ENCODE peak calls at places on chromosome 1, in nine cellular contexts. Y, S, V, E, N, F, X, G and Q are unnamed samples.

GRCh38 chr1:72284084-72284397 is 1.7 kb upstream of the NEGR1 start:
- DNase-seq in Y (no peak), S (peak), V (no peak), E (no peak), N (no peak), F (no peak), X (no peak), G (no peak), Q (no peak)

GRCh38 chr1:87728169-87728568 is 399.5 kb downstream of the LMO4 start:
- DNase-seq in Y (no peak), S (no peak), V (no peak), E (no peak), N (no peak), F (no peak), X (no peak), G (no peak), Q (no peak)

GRCh38 chr1:31855038-31855845 is 39.4 kb upstream of the SPOCD1 start:
- DNase-seq in Y (no peak), S (no peak), V (no peak), E (no peak), N (no peak), F (no peak), X (no peak), G (no peak), Q (peak)

GRCh38 chr1:27392778-27393635 is 585 bp downstream of the GPR3 start:
- DNase-seq in Y (no peak), S (no peak), V (peak), E (no peak), N (no peak), F (no peak), X (no peak), G (no peak), Q (no peak)

GRCh38 chr1:182561432-182561831 is 27.6 kb downstream of the RNASEL start:
- DNase-seq in Y (no peak), S (no peak), V (no peak), E (no peak), N (no peak), F (no peak), X (no peak), G (no peak), Q (no peak)

GRCh38 chr1:225602590-225603206 is 50.2 kb downstream of the ENAH start:
- DNase-seq in Y (no peak), S (no peak), V (no peak), E (no peak), N (no peak), F (no peak), X (no peak), G (no peak), Q (peak)

GRCh38 chr1:31376374-31377134 is 3.7 kb upstream of the FABP3 start:
- DNase-seq in Y (peak), S (no peak), V (peak), E (no peak), N (no peak), F (no peak), X (no peak), G (no peak), Q (peak)

GRCh38 chr1:161020573-161021167 is at the start of gene F11R:
- DNase-seq in Y (peak), S (no peak), V (peak), E (no peak), N (peak), F (peak), X (peak), G (peak), Q (peak)

GRCh38 chr1:203629509-203630082 is 3.0 kb downstream of the ATP2B4 start:
- DNase-seq in Y (peak), S (peak), V (no peak), E (peak), N (peak), F (peak), X (peak), G (peak), Q (peak)

GRCh38 chr1:240465531-240465940 is 146.4 kb downstream of the GREM2 start:
- DNase-seq in Y (peak), S (no peak), V (no peak), E (no peak), N (no peak), F (no peak), X (no peak), G (no peak), Q (peak)

GRCh38 chr1:203200059-203200553 is 13.6 kb upstream of the CHI3L1 start:
- DNase-seq in Y (no peak), S (no peak), V (no peak), E (no peak), N (no peak), F (no peak), X (no peak), G (peak), Q (peak)

GRCh38 chr1:243784506-243784905 is 65.5 kb downstream of the AKT3 start:
- DNase-seq in Y (no peak), S (no peak), V (no peak), E (no peak), N (no peak), F (no peak), X (no peak), G (no peak), Q (no peak)

GRCh38 chr1:16155537-16156410 is at the start of gene EPHA2:
- DNase-seq in Y (peak), S (peak), V (peak), E (peak), N (peak), F (peak), X (no peak), G (peak), Q (peak)

GRCh38 chr1:22105611-22106207 is 37.2 kb downstream of the WNT4 start:
- DNase-seq in Y (no peak), S (no peak), V (no peak), E (no peak), N (no peak), F (no peak), X (peak), G (no peak), Q (peak)

GRCh38 chr1:21532496-21532895 is 23.3 kb downstream of the ALPL start:
- DNase-seq in Y (no peak), S (no peak), V (no peak), E (no peak), N (no peak), F (no peak), X (no peak), G (no peak), Q (no peak)

GRCh38 chr1:201357636-201358348 is 19.7 kb downstream of the TNNT2 start:
- DNase-seq in Y (peak), S (no peak), V (no peak), E (no peak), N (no peak), F (peak), X (no peak), G (no peak), Q (no peak)

GRCh38 chr1:21294266-21295058 is 4.2 kb upstream of the ECE1 start:
- DNase-seq in Y (no peak), S (no peak), V (no peak), E (no peak), N (no peak), F (no peak), X (peak), G (peak), Q (no peak)

GRCh38 chr1:9437931-9438330 is 101.3 kb upstream of the SLC25A33 start:
- DNase-seq in Y (peak), S (peak), V (no peak), E (peak), N (peak), F (peak), X (no peak), G (no peak), Q (peak)

DNA sequence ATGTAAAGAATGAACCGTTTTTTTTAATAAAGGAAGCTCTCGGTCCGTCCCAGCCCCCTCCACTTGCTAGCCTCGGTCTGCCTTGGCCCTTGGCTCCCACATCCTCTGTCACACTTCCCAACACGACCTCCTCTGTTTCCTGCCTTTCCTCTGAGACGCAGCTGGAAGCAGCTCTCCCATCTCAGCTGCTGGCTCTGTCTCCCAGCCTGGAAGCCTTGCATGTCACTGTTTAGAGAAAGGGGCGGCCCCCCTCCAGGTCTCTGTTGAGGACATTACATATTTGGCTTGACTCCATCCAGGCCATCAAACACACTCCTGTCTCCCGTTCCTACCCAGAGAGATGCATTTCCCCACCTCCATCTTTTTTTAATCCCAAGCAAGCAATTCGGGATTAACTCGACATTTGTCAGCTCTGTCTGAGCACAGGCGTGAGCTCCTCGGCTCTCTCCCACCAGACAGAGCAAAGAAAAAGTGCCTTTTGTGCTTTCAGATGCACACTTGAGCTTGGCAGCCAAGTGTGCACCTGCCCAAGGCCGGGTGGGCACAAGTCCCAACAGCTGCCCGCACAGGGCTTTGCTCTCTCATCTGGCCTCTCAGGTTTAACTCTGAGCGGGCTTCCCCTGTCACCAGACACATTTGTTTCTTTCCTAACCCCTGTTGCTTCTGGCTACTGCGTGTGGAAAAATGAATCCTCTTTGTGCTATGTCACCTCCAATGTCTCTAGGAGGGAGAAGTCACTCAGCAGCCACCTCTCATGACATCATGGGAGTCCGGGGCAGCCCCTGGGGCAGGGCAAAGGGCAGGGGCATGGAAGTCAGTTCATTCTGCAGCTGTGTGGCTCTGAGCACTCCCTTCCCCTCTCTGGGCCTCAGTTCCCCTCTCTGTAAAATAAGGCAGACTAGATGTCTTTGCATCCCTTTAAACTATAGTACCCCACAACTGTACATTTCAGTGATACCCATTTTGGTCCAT is 108.3 kb downstream of the KCND3 start:
- DNase-seq in Y (no peak), S (no peak), V (peak), E (no peak), N (peak), F (peak), X (no peak), G (no peak), Q (no peak)
- H3K4me3 ChIP-seq in Y (no peak), S (no peak), V (peak), E (no peak), N (no peak), F (no peak), X (no peak), G (peak), Q (no peak)

GRCh38 chr1:40717065-40717464 is 25.6 kb downstream of the NFYC start:
- DNase-seq in Y (no peak), S (no peak), V (no peak), E (no peak), N (no peak), F (no peak), X (no peak), G (no peak), Q (no peak)

GRCh38 chr1:40717960-40718359 is 26.5 kb downstream of the NFYC start:
- DNase-seq in Y (no peak), S (no peak), V (no peak), E (no peak), N (no peak), F (no peak), X (no peak), G (no peak), Q (no peak)

GRCh38 chr1:40720493-40720892 is 29.0 kb downstream of the NFYC start:
- DNase-seq in Y (no peak), S (no peak), V (no peak), E (no peak), N (no peak), F (no peak), X (no peak), G (no peak), Q (no peak)

GRCh38 chr1:40723196-40723955 is 31.9 kb downstream of the NFYC start:
- DNase-seq in Y (no peak), S (no peak), V (no peak), E (no peak), N (no peak), F (no peak), X (no peak), G (no peak), Q (no peak)

GRCh38 chr1:40722622-40723021 is 31.1 kb downstream of the NFYC start:
- DNase-seq in Y (no peak), S (no peak), V (no peak), E (no peak), N (no peak), F (no peak), X (peak), G (no peak), Q (no peak)
- TF ChIP-seq CTCF in Y (no peak), S (no peak), V (no peak), E (no peak), N (no peak), F (no peak), X (no peak), G (no peak), Q (no peak)

GRCh38 chr1:33182452-33182851 is 609 bp upstream of the TRIM62 start:
- DNase-seq in Y (no peak), S (no peak), V (peak), E (no peak), N (peak), F (no peak), X (no peak), G (no peak), Q (peak)
- H3K4me3 ChIP-seq in Y (peak), S (peak), V (peak), E (peak), N (peak), F (no peak), X (no peak), G (peak), Q (no peak)

DNA sequence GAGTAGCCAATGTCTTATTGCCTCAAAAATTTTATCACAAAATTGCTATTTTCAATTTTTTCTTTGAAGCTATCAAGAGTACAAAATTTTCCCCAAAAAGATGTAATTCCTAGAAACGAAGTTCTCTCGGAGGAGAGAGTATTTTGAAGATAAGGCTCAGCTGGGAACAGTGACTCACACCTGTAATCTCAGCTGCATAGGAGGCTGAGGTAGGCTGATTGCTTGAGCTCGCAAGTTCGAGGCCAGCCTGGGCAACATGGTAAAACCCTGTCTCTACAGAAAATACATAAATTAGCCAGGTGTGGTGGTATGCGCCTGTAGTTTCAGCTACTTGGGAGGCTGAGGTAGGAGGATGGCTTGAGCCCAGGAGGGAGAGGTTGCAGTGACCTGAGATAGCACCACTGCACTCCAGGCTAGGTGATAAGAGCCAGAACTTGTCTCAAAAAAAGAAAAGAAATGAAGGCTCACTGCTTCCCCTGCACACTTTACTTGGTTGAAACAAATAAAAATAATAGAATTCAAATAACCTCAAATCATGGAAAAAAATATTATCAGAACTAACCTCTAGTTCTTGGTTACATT is 22.2 kb downstream of the TUT4 start:
- DNase-seq in Y (peak), S (no peak), V (no peak), E (no peak), N (no peak), F (no peak), X (no peak), G (no peak), Q (no peak)
- TF ChIP-seq CTCF in Y (no peak), S (no peak), V (no peak), E (no peak), N (no peak), F (no peak), X (no peak), G (no peak), Q (no peak)

GRCh38 chr1:237042467-237042891 is 495 bp downstream of the RYR2 start:
- DNase-seq in Y (peak), S (no peak), V (peak), E (no peak), N (no peak), F (no peak), X (no peak), G (no peak), Q (no peak)
- H3K4me3 ChIP-seq in Y (peak), S (peak), V (peak), E (peak), N (peak), F (peak), X (no peak), G (peak), Q (peak)

GRCh38 chr1:19393051-19393450 is 80.9 kb downstream of the SLC66A1 start:
- DNase-seq in Y (no peak), S (no peak), V (no peak), E (no peak), N (no peak), F (no peak), X (peak), G (no peak), Q (no peak)

GRCh38 chr1:19390901-19391595 is 78.9 kb downstream of the SLC66A1 start:
- DNase-seq in Y (peak), S (no peak), V (peak), E (peak), N (peak), F (peak), X (peak), G (peak), Q (peak)

GRCh38 chr1:19390166-19390850 is 78.2 kb downstream of the SLC66A1 start:
- DNase-seq in Y (no peak), S (no peak), V (no peak), E (no peak), N (no peak), F (no peak), X (no peak), G (no peak), Q (no peak)

GRCh38 chr1:19392221-19392620 is 80.1 kb downstream of the SLC66A1 start:
- DNase-seq in Y (no peak), S (no peak), V (no peak), E (no peak), N (no peak), F (no peak), X (no peak), G (no peak), Q (no peak)

DNA sequence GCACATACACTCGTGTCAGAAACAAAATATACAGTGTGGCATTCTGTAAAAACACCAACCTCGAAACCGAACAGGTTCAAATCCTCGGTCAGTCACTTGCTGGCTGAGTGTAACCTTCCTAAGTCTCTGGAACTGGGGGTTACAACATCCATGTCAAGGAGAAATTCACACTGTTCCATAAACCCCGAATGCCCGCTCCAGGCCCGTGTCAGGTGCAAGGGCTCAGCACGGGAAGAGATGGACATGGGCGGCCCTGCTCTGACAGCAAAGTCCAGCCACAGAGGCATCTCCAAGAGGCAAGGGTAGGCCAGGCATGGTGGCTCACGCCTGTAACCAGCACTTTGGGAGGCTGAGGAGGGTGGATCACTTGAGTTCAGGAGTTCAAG is 79.5 kb downstream of the SLC66A1 start:
- DNase-seq in Y (peak), S (no peak), V (no peak), E (no peak), N (no peak), F (no peak), X (no peak), G (no peak), Q (no peak)
- TF ChIP-seq CTCF in Y (no peak), S (no peak), V (no peak), E (no peak), N (no peak), F (no peak), X (no peak), G (no peak), Q (no peak)

GRCh38 chr1:37731312-37732019 is 33.5 kb downstream of the EPHA10 start:
- DNase-seq in Y (peak), S (no peak), V (no peak), E (no peak), N (no peak), F (no peak), X (no peak), G (no peak), Q (no peak)

GRCh38 chr1:37739222-37739621 is 25.7 kb downstream of the EPHA10 start:
- DNase-seq in Y (no peak), S (no peak), V (no peak), E (no peak), N (no peak), F (no peak), X (peak), G (no peak), Q (peak)

GRCh38 chr1:37732111-37732780 is 32.7 kb downstream of the EPHA10 start:
- DNase-seq in Y (peak), S (no peak), V (no peak), E (no peak), N (no peak), F (no peak), X (no peak), G (no peak), Q (no peak)

GRCh38 chr1:37734629-37735591 is 30.0 kb downstream of the EPHA10 start:
- DNase-seq in Y (peak), S (no peak), V (no peak), E (no peak), N (no peak), F (no peak), X (no peak), G (no peak), Q (no peak)
- H3K4me3 ChIP-seq in Y (peak), S (no peak), V (no peak), E (no peak), N (no peak), F (no peak), X (no peak), G (no peak), Q (no peak)

DNA sequence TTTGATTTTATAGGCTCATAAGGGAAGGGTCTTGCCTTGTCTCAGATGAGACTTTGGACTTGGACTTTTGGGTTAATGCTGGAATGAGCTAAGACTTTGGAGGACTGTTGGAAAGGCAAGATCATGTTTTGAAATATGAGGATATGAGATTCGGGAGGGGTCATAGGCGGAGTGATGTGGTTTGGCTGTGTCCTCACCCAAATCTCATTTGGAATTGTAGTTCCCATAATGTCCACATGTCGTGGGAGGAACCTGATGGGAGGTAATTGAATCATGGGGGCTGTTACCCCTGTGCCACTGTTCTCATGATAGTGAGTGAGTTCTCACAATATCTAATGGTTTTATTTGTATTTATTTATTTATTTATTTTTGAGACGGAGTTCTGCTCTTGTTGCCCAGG is 6.9 kb upstream of the CSDE1 start:
- DNase-seq in Y (no peak), S (no peak), V (no peak), E (no peak), N (no peak), F (no peak), X (no peak), G (no peak), Q (no peak)
- TF ChIP-seq CTCF in Y (peak), S (no peak), V (no peak), E (no peak), N (no peak), F (no peak), X (no peak), G (no peak), Q (peak)

GRCh38 chr1:17319561-17320350 is 11.8 kb downstream of the PADI4 start:
- DNase-seq in Y (no peak), S (no peak), V (no peak), E (no peak), N (no peak), F (no peak), X (no peak), G (no peak), Q (no peak)
- H3K4me3 ChIP-seq in Y (no peak), S (no peak), V (no peak), E (no peak), N (no peak), F (no peak), X (no peak), G (no peak), Q (no peak)